ENCODE peak calls at places on chromosomes 11 and 22, in seven cellular contexts. H is sigmoid colon, P is heart left ventricle, R is lower leg skin, G is adrenal gland, U is K562, L is endothelial cell of umbilical vein. C is an unnamed sample.

GRCh38 chr11:119167933-119168332 is 592 bp upstream of the NLRX1 start:
- DNase-seq in H (no peak), P (no peak), R (peak; percentile 53), G (no peak), U (no peak), L (no peak), C (no peak)

GRCh38 chr11:104365676-104366075 is 201.7 kb upstream of the PDGFD start:
- DNase-seq in H (no peak), P (no peak), R (no peak), G (no peak), U (no peak), L (no peak), C (no peak)

GRCh38 chr22:50315289-50316113 is 8.1 kb upstream of the PLXNB2 start:
- DNase-seq in H (no peak), P (no peak), R (no peak), G (no peak), U (no peak), L (no peak), C (no peak)

GRCh38 chr11:35796542-35796941 is 134.0 kb downstream of the TRIM44 start:
- DNase-seq in H (no peak), P (no peak), R (no peak), G (no peak), U (no peak), L (peak; percentile 79), C (peak; percentile 21)

GRCh38 chr11:44120169-44120568 is 24.7 kb downstream of the EXT2 start:
- DNase-seq in H (no peak), P (peak; percentile 35), R (no peak), G (no peak), U (no peak), L (no peak), C (no peak)

GRCh38 chr22:21837184-21837979 is 30.1 kb downstream of the MAPK1 start:
- DNase-seq in H (no peak), P (no peak), R (no peak), G (no peak), U (no peak), L (peak; percentile 72), C (peak; percentile 34)

GRCh38 chr11:105588001-105588400 is 21.9 kb upstream of the GRIA4 start:
- DNase-seq in H (no peak), P (no peak), R (no peak), G (no peak), U (no peak), L (peak; percentile 14), C (no peak)

GRCh38 chr11:44627911-44628729 is 62.7 kb downstream of the CD82 start:
- DNase-seq in H (peak; percentile 95), P (peak; percentile 90), R (peak; percentile 47), G (peak; percentile 91), U (no peak), L (peak; percentile 64), C (no peak)

GRCh38 chr11:75453916-75454655 is 21.1 kb upstream of the KLHL35 start:
- DNase-seq in H (no peak), P (no peak), R (no peak), G (no peak), U (no peak), L (no peak), C (no peak)

GRCh38 chr11:10155793-10156490 is 138.1 kb downstream of the SBF2 start:
- DNase-seq in H (no peak), P (no peak), R (no peak), G (no peak), U (no peak), L (no peak), C (no peak)

GRCh38 chr22:50302041-50302541 is 5.4 kb downstream of the PLXNB2 start:
- DNase-seq in H (no peak), P (peak; percentile 64), R (no peak), G (no peak), U (no peak), L (no peak), C (no peak)

GRCh38 chr11:3905080-3905953 is 49.9 kb downstream of the STIM1 start:
- DNase-seq in H (no peak), P (no peak), R (peak; percentile 65), G (no peak), U (peak; percentile 61), L (no peak), C (peak; percentile 77)

GRCh38 chr11:130431806-130432205 is 3.4 kb upstream of the ADAMTS8 start:
- DNase-seq in H (no peak), P (no peak), R (no peak), G (no peak), U (no peak), L (no peak), C (no peak)

GRCh38 chr11:63017306-63017974 is 1.8 kb upstream of the SLC22A8 start:
- DNase-seq in H (peak; percentile 18), P (no peak), R (no peak), G (no peak), U (no peak), L (peak; percentile 95), C (peak; percentile 23)

GRCh38 chr11:103789957-103790356 is 246.5 kb upstream of the DDI1 start:
- DNase-seq in H (no peak), P (no peak), R (no peak), G (no peak), U (no peak), L (no peak), C (no peak)

GRCh38 chr11:69442012-69442806 is 39.3 kb upstream of the LINC01488 start:
- DNase-seq in H (peak; percentile 46), P (peak; percentile 12), R (no peak), G (no peak), U (no peak), L (no peak), C (no peak)

GRCh38 chr11:69444381-69445130 is 36.9 kb upstream of the LINC01488 start:
- DNase-seq in H (peak; percentile 90), P (peak; percentile 79), R (peak; percentile 76), G (peak; percentile 46), U (peak; percentile 90), L (no peak), C (no peak)

GRCh38 chr11:69443968-69444364 is 37.5 kb upstream of the LINC01488 start:
- DNase-seq in H (no peak), P (peak; percentile 48), R (no peak), G (no peak), U (no peak), L (peak; percentile 31), C (no peak)

GRCh38 chr11:69442807-69443137 is 38.7 kb upstream of the LINC01488 start:
- DNase-seq in H (no peak), P (peak; percentile 63), R (no peak), G (peak; percentile 42), U (peak; percentile 66), L (no peak), C (no peak)

GRCh38 chr11:69443138-69443967 is 38.1 kb upstream of the LINC01488 start:
- DNase-seq in H (peak; percentile 94), P (peak; percentile 96), R (peak; percentile 85), G (peak; percentile 89), U (peak; percentile 99), L (peak; percentile 91), C (peak; percentile 94)
- TF ChIP-seq POLR2A in H (peak; percentile 19), P (no peak), R (no peak), G (peak; percentile 44), U (peak; percentile 93), L (peak; percentile 91), C (peak; percentile 83)

GRCh38 chr11:67312187-67313021 is 9.1 kb downstream of the SSH3 start:
- DNase-seq in H (no peak), P (no peak), R (peak; percentile 79), G (peak; percentile 16), U (peak; percentile 77), L (no peak), C (no peak)
- TF ChIP-seq POLR2A in H (no peak), P (no peak), R (no peak), G (no peak), U (peak; percentile 64), L (no peak), C (no peak)

DNA sequence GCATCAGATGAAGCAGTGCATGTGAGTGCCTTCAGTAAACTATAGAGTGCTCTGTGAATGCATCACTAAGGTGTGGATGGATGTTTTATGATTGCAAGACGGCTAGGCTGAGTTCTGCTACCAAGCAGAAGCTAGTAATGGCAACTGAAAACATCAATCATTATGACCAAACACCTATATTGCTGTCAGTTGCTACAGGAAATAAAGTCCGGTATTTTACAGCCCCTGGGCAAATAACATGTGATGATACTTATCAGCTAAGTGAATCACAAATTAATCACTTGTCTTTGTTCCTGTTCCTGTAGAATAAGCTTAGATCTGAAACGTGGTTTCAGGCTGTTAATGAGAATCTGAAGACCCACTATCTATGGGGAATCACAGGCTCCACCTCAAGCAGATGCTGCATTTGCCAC is 253.9 kb upstream of the PITPNB start:
- DNase-seq in H (no peak), P (no peak), R (no peak), G (no peak), U (no peak), L (peak; percentile 32), C (no peak)
- TF ChIP-seq POLR2A in H (no peak), P (no peak), R (no peak), G (no peak), U (no peak), L (no peak), C (no peak)

GRCh38 chr22:30273196-30273595 is 6.5 kb upstream of the OSM start:
- DNase-seq in H (no peak), P (no peak), R (no peak), G (no peak), U (no peak), L (no peak), C (no peak)
- TF ChIP-seq POLR2A in H (no peak), P (no peak), R (no peak), G (no peak), U (no peak), L (no peak), C (no peak)

DNA sequence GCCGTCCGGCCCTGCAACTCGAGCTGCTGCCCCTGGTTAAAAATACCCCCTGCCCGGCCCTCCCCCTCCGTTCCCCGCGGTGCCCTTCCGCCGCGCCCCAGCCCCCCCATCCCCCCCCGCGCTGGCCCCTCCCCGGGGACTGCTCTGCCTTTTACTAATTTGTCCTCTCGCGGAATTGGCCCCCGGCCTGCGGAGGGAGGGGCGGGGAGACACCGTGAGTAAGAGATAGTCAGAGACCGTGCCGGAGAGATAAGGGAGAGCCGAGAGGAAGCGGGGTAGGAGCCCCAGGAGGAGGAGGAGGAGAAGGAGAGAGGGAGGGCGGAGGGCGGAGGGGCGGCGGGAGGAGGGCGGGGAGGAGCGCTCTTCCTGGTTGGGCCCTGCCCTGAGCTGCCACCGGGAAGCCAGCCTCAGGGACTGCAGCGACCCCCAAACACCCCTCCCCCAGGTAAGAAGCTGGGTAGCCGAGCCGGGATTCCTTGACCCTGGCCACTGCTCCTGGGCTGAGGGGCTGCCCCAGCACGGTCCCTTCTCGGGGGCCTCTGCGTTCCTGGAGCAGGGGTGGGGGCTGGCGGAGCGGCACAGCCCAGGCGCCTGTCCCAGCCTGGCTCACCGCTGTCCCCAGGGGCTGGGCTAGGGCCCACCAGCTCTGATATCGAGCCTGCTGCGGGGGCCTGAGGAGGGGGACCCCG is at the start of gene CAPN1:
- DNase-seq in H (peak; percentile 90), P (peak; percentile 91), R (peak; percentile 85), G (peak; percentile 86), U (peak; percentile 96), L (peak; percentile 71), C (peak; percentile 89)
- TF ChIP-seq POLR2A in H (no peak), P (no peak), R (no peak), G (no peak), U (no peak), L (peak; percentile 53), C (peak; percentile 46)

GRCh38 chr11:128694618-128695481 is 978 bp downstream of the FLI1 start:
- DNase-seq in H (peak; percentile 69), P (peak; percentile 51), R (no peak), G (no peak), U (no peak), L (no peak), C (no peak)
- TF ChIP-seq POLR2A in H (no peak), P (no peak), R (no peak), G (no peak), U (no peak), L (no peak), C (no peak)

C was measured in H54.